ENCODE peak calls at places on chromosome 4, in seven cellular contexts. Z is activated CD4-positive, alpha-beta T cell treated with anti-CD3 and anti-CD28 coated beads for 1 hour; V is stimulated activated effector memory CD8-positive, alpha-beta T cell treated with anti-CD3 and anti-CD28 coated beads, Interleukin-12 subunit alpha, Interleukin-12 subunit beta, amount 100 ng/mL, for 72 hours; K is GM10248; G is GM13977; O is activated T-helper 1 cell treated with anti-CD3 and anti-CD28 coated beads, Interleukin-2, amount 50 U/mL, for 16 hours; X is H7. M is an unnamed sample.

GRCh38 chr4:166042510-166043055 is 169.5 kb downstream of the TLL1 start:
- DNase-seq in Z (no peak), V (no peak), K (no peak), G (no peak), O (no peak), X (no peak), M (no peak)

GRCh38 chr4:87354168-87355102 is 31.8 kb upstream of the HSD17B13 start:
- DNase-seq in Z (no peak), V (no peak), K (no peak), G (no peak), O (no peak), X (no peak), M (no peak)

GRCh38 chr4:44425614-44426208 is 22.9 kb downstream of the KCTD8 start:
- DNase-seq in Z (no peak), V (no peak), K (no peak), G (no peak), O (no peak), X (peak; percentile 11), M (no peak)

GRCh38 chr4:40524642-40525041 is 105.0 kb downstream of the RBM47 start:
- DNase-seq in Z (no peak), V (no peak), K (no peak), G (no peak), O (no peak), X (no peak), M (no peak)

GRCh38 chr4:14856927-14857220 is 145.4 kb upstream of the CPEB2 start:
- DNase-seq in Z (no peak), V (no peak), K (no peak), G (no peak), O (no peak), X (no peak), M (no peak)

GRCh38 chr4:134700251-134700650 is 498.7 kb upstream of the PABPC4L start:
- DNase-seq in Z (no peak), V (no peak), K (no peak), G (no peak), O (no peak), X (no peak), M (no peak)

GRCh38 chr4:84855774-84856173 is 110.7 kb downstream of the WDFY3 start:
- DNase-seq in Z (no peak), V (no peak), K (no peak), G (no peak), O (no peak), X (no peak), M (no peak)

GRCh38 chr4:9703391-9703790 is 78.0 kb upstream of the DRD5 start:
- DNase-seq in Z (peak; percentile 40), V (peak; percentile 84), K (peak; percentile 58), G (peak; percentile 72), O (peak; percentile 32), X (peak; percentile 82), M (peak; percentile 37)

GRCh38 chr4:43253511-43253910 is 361.0 kb downstream of the GRXCR1 start:
- DNase-seq in Z (no peak), V (no peak), K (no peak), G (no peak), O (no peak), X (no peak), M (no peak)

GRCh38 chr4:25703731-25704388 is 48.2 kb downstream of the SLC34A2 start:
- DNase-seq in Z (no peak), V (no peak), K (no peak), G (no peak), O (no peak), X (no peak), M (no peak)

GRCh38 chr4:24805566-24805965 is 10.2 kb downstream of the SOD3 start:
- DNase-seq in Z (no peak), V (peak; percentile 13), K (no peak), G (no peak), O (no peak), X (peak; percentile 32), M (no peak)

GRCh38 chr4:29970626-29971025 is 749.5 kb upstream of the PCDH7 start:
- DNase-seq in Z (no peak), V (no peak), K (no peak), G (no peak), O (no peak), X (peak; percentile 7), M (no peak)

GRCh38 chr4:168522829-168523228 is 26.0 kb downstream of the PALLD start:
- DNase-seq in Z (no peak), V (no peak), K (no peak), G (no peak), O (no peak), X (no peak), M (no peak)

GRCh38 chr4:89056953-89057398 is at the start of gene FAM13A:
- DNase-seq in Z (no peak), V (no peak), K (no peak), G (peak; percentile 7), O (no peak), X (peak; percentile 60), M (peak; percentile 84)

GRCh38 chr4:106329027-106329618 is 12.8 kb downstream of the AIMP1 start:
- DNase-seq in Z (no peak), V (no peak), K (peak; percentile 20), G (no peak), O (no peak), X (peak; percentile 34), M (no peak)

GRCh38 chr4:80183196-80184052 is 13.9 kb upstream of the PRDM8 start:
- DNase-seq in Z (no peak), V (peak; percentile 76), K (no peak), G (peak; percentile 50), O (peak; percentile 25), X (no peak), M (peak; percentile 43)

GRCh38 chr4:38152305-38152704 is 192.1 kb downstream of the PTTG2 start:
- DNase-seq in Z (no peak), V (no peak), K (no peak), G (no peak), O (no peak), X (no peak), M (no peak)

GRCh38 chr4:141102367-141102766 is 30.9 kb downstream of the RNF150 start:
- DNase-seq in Z (no peak), V (no peak), K (no peak), G (no peak), O (no peak), X (no peak), M (no peak)

GRCh38 chr4:69742596-69742995 is 17.8 kb downstream of the SULT1B1 start:
- DNase-seq in Z (no peak), V (no peak), K (no peak), G (no peak), O (no peak), X (no peak), M (no peak)

GRCh38 chr4:172095161-172095560 is 282.0 kb downstream of the GALNTL6 start:
- DNase-seq in Z (no peak), V (no peak), K (no peak), G (no peak), O (no peak), X (peak; percentile 4), M (no peak)

GRCh38 chr4:54228563-54229501 is at the start of gene PDGFRA:
- DNase-seq in Z (no peak), V (no peak), K (no peak), G (no peak), O (no peak), X (peak; percentile 62), M (peak; percentile 68)

GRCh38 chr4:136992032-136992431 is 540.3 kb downstream of the PCDH18 start:
- DNase-seq in Z (no peak), V (no peak), K (no peak), G (no peak), O (no peak), X (no peak), M (no peak)

GRCh38 chr4:139299536-139299935 is 1.8 kb upstream of the NAA15 start:
- DNase-seq in Z (no peak), V (no peak), K (no peak), G (no peak), O (no peak), X (no peak), M (no peak)

GRCh38 chr4:8283161-8283560 is 13.6 kb downstream of the HTRA3 start:
- DNase-seq in Z (no peak), V (no peak), K (no peak), G (no peak), O (no peak), X (no peak), M (no peak)

GRCh38 chr4:21991050-21991449 is 42.5 kb upstream of the KCNIP4 start:
- DNase-seq in Z (no peak), V (no peak), K (no peak), G (no peak), O (no peak), X (no peak), M (no peak)

GRCh38 chr4:15234585-15235126 is 193.2 kb upstream of the C1QTNF7 start:
- DNase-seq in Z (no peak), V (no peak), K (no peak), G (no peak), O (no peak), X (no peak), M (no peak)

GRCh38 chr4:40878548-40879055 is 128.8 kb downstream of the NSUN7 start:
- DNase-seq in Z (no peak), V (no peak), K (no peak), G (no peak), O (no peak), X (no peak), M (no peak)

GRCh38 chr4:14054391-14054790 is 426.9 kb upstream of the BOD1L1 start:
- DNase-seq in Z (no peak), V (no peak), K (no peak), G (no peak), O (no peak), X (no peak), M (no peak)

GRCh38 chr4:113327513-113327912 is 278.1 kb downstream of the ANK2 start:
- DNase-seq in Z (no peak), V (no peak), K (no peak), G (no peak), O (no peak), X (no peak), M (no peak)

GRCh38 chr4:167196386-167196785 is 37.9 kb downstream of the SPOCK3 start:
- DNase-seq in Z (no peak), V (no peak), K (no peak), G (no peak), O (no peak), X (no peak), M (no peak)

GRCh38 chr4:176810481-176811249 is 17.9 kb upstream of the VEGFC start:
- DNase-seq in Z (no peak), V (no peak), K (no peak), G (no peak), O (no peak), X (no peak), M (no peak)

GRCh38 chr4:155889036-155889793 is 14.3 kb upstream of the TDO2 start:
- DNase-seq in Z (no peak), V (no peak), K (no peak), G (no peak), O (no peak), X (no peak), M (no peak)

GRCh38 chr4:183628189-183628588 is 30.8 kb downstream of the RWDD4 start:
- DNase-seq in Z (no peak), V (no peak), K (no peak), G (no peak), O (no peak), X (no peak), M (no peak)

GRCh38 chr4:10671750-10672149 is 12.8 kb downstream of the CLNK start:
- DNase-seq in Z (no peak), V (no peak), K (no peak), G (no peak), O (no peak), X (no peak), M (no peak)

GRCh38 chr4:13659341-13660070 is 32.0 kb upstream of the BOD1L1 start:
- DNase-seq in Z (no peak), V (no peak), K (no peak), G (no peak), O (no peak), X (no peak), M (no peak)

GRCh38 chr4:161799687-161800086 is 364.1 kb downstream of the FSTL5 start:
- DNase-seq in Z (no peak), V (no peak), K (no peak), G (no peak), O (no peak), X (no peak), M (no peak)

GRCh38 chr4:185305979-185306442 is 89.7 kb downstream of the LRP2BP start:
- DNase-seq in Z (no peak), V (no peak), K (no peak), G (no peak), O (no peak), X (peak; percentile 32), M (no peak)